ENCODE peak calls at places on chromosomes 16 and 17, in ten cellular contexts. B is ecto neural progenitor cell, O is coronary artery, P is WERI-Rb-1, V is tibial nerve, U is heart left ventricle, H is lung, E is left kidney, W is GM12891, N is left colon. C is an unnamed sample.

GRCh38 chr17:31313982-31314787 is at the start of gene EVI2B:
- DNase-seq in B (no peak), O (no peak), P (no peak), V (no peak), U (no peak), H (no peak), E (no peak), W (no peak), N (no peak), C (no peak)

GRCh38 chr17:7927596-7927995 is 2.1 kb downstream of the KCNAB3 start:
- DNase-seq in B (no peak), O (peak; percentile 17), P (no peak), V (no peak), U (no peak), H (no peak), E (no peak), W (no peak), N (no peak), C (no peak)

GRCh38 chr17:30550512-30551273 is 73.5 kb downstream of the GOSR1 start:
- DNase-seq in B (no peak), O (no peak), P (no peak), V (no peak), U (no peak), H (no peak), E (no peak), W (peak; percentile 55), N (peak; percentile 14), C (no peak)

GRCh38 chr17:19000531-19001011 is 4.0 kb downstream of the FAM83G start:
- DNase-seq in B (no peak), O (no peak), P (no peak), V (no peak), U (no peak), H (no peak), E (no peak), W (no peak), N (peak; percentile 57), C (no peak)

GRCh38 chr17:69213059-69213813 is 15.4 kb downstream of the ABCA10 start:
- DNase-seq in B (no peak), O (no peak), P (no peak), V (no peak), U (no peak), H (no peak), E (no peak), W (no peak), N (no peak), C (no peak)

GRCh38 chr16:1731603-1732002 is 25.6 kb downstream of the MAPK8IP3 start:
- DNase-seq in B (no peak), O (no peak), P (no peak), V (no peak), U (no peak), H (no peak), E (no peak), W (no peak), N (no peak), C (no peak)

GRCh38 chr17:1324201-1324750 is 44.8 kb downstream of the TRARG1 start:
- DNase-seq in B (no peak), O (no peak), P (no peak), V (no peak), U (no peak), H (peak; percentile 48), E (no peak), W (no peak), N (no peak), C (no peak)

GRCh38 chr16:85054948-85055502 is 27.4 kb downstream of the KIAA0513 start:
- DNase-seq in B (no peak), O (no peak), P (no peak), V (no peak), U (no peak), H (no peak), E (no peak), W (no peak), N (no peak), C (no peak)

GRCh38 chr17:72603346-72604242 is 482.8 kb downstream of the SOX9 start:
- DNase-seq in B (no peak), O (no peak), P (no peak), V (peak; percentile 15), U (no peak), H (no peak), E (no peak), W (no peak), N (no peak), C (no peak)

GRCh38 chr17:46072998-46073397 is 73.9 kb downstream of the STH start:
- DNase-seq in B (no peak), O (no peak), P (no peak), V (no peak), U (no peak), H (no peak), E (no peak), W (no peak), N (no peak), C (no peak)

GRCh38 chr16:4373356-4373908 is 1.8 kb downstream of the VASN start:
- DNase-seq in B (no peak), O (no peak), P (no peak), V (no peak), U (no peak), H (no peak), E (no peak), W (no peak), N (no peak), C (no peak)

GRCh38 chr16:56771558-56772279 is 41.8 kb downstream of the NUP93 start:
- DNase-seq in B (no peak), O (no peak), P (no peak), V (no peak), U (no peak), H (no peak), E (no peak), W (no peak), N (no peak), C (no peak)

GRCh38 chr17:49224198-49224996 is 6.2 kb downstream of the PHOSPHO1 start:
- DNase-seq in B (peak; percentile 76), O (no peak), P (no peak), V (no peak), U (peak; percentile 40), H (no peak), E (peak; percentile 64), W (no peak), N (peak; percentile 60), C (no peak)

GRCh38 chr17:37744961-37745800 is at the start of gene HNF1B:
- DNase-seq in B (no peak), O (no peak), P (no peak), V (no peak), U (no peak), H (peak; percentile 69), E (peak; percentile 90), W (peak; percentile 57), N (peak; percentile 74), C (no peak)

GRCh38 chr17:17359271-17359670 is 56.1 kb downstream of the NT5M start:
- DNase-seq in B (no peak), O (peak; percentile 46), P (no peak), V (no peak), U (no peak), H (no peak), E (no peak), W (no peak), N (no peak), C (no peak)

GRCh38 chr17:78883533-78884131 is 19.4 kb downstream of the CEP295NL start:
- DNase-seq in B (peak; percentile 89), O (peak; percentile 94), P (peak; percentile 59), V (peak; percentile 83), U (peak; percentile 81), H (peak; percentile 63), E (peak; percentile 84), W (no peak), N (peak; percentile 43), C (no peak)

GRCh38 chr17:47078801-47079200 is 99.7 kb upstream of the RPRML start:
- DNase-seq in B (no peak), O (no peak), P (no peak), V (no peak), U (no peak), H (no peak), E (no peak), W (no peak), N (no peak), C (no peak)

GRCh38 chr17:83193336-83194188 is 114.2 kb downstream of the METRNL start:
- DNase-seq in B (no peak), O (no peak), P (no peak), V (peak; percentile 17), U (peak; percentile 18), H (peak; percentile 47), E (no peak), W (no peak), N (peak; percentile 4), C (no peak)

GRCh38 chr17:34420254-34420766 is 57.3 kb upstream of the CCL1 start:
- DNase-seq in B (peak; percentile 86), O (no peak), P (peak; percentile 75), V (peak; percentile 24), U (peak; percentile 54), H (peak; percentile 71), E (peak; percentile 81), W (peak; percentile 66), N (peak; percentile 63), C (peak; percentile 28)

GRCh38 chr16:72406390-72406789 is 234.4 kb upstream of the PMFBP1 start:
- DNase-seq in B (no peak), O (no peak), P (no peak), V (no peak), U (no peak), H (no peak), E (no peak), W (no peak), N (no peak), C (no peak)